ENCODE peak calls at places on chromosome 10, in nine cellular contexts. One of them, this sample, is unnamed.

GRCh38 chr10:60943372-60944158 is 420 bp downstream of the RHOBTB1 start:
- DNase-seq in ovary: peak; percentile 86
- DNase-seq in upper lobe of right lung: peak; percentile 87
- DNase-seq in GM06990: peak; percentile 9
- DNase-seq in psoas muscle: peak; percentile 68
- DNase-seq in uterus: peak; percentile 78
- DNase-seq in hepatocyte: peak; percentile 81
- DNase-seq in heart left ventricle: peak; percentile 78
- DNase-seq in CD4-positive, CD25-positive, alpha-beta regulatory T cell: no peak
- DNase-seq in this sample: peak; percentile 10

GRCh38 chr10:117370205-117370604 is 5.0 kb downstream of the PDZD8 start:
- DNase-seq in CD4-positive, CD25-positive, alpha-beta regulatory T cell: no peak
- DNase-seq in heart left ventricle: no peak
- DNase-seq in psoas muscle: no peak
- DNase-seq in hepatocyte: no peak
- DNase-seq in upper lobe of right lung: no peak
- DNase-seq in uterus: no peak
- DNase-seq in ovary: no peak
- DNase-seq in GM06990: no peak
- DNase-seq in this sample: no peak

GRCh38 chr10:61888744-61889143 is 12.8 kb upstream of the ARID5B start:
- DNase-seq in ovary: no peak
- DNase-seq in CD4-positive, CD25-positive, alpha-beta regulatory T cell: no peak
- DNase-seq in GM06990: no peak
- DNase-seq in upper lobe of right lung: no peak
- DNase-seq in hepatocyte: no peak
- DNase-seq in uterus: no peak
- DNase-seq in heart left ventricle: no peak
- DNase-seq in psoas muscle: no peak
- DNase-seq in this sample: no peak

GRCh38 chr10:101080933-101081546 is 19.3 kb downstream of the KAZALD1 start:
- DNase-seq in upper lobe of right lung: no peak
- DNase-seq in hepatocyte: peak; percentile 49
- DNase-seq in GM06990: no peak
- DNase-seq in uterus: no peak
- DNase-seq in ovary: no peak
- DNase-seq in CD4-positive, CD25-positive, alpha-beta regulatory T cell: no peak
- DNase-seq in heart left ventricle: no peak
- DNase-seq in psoas muscle: no peak
- DNase-seq in this sample: no peak

GRCh38 chr10:73117976-73118743 is 7.9 kb downstream of the NUDT13 start:
- DNase-seq in GM06990: peak; percentile 67
- DNase-seq in CD4-positive, CD25-positive, alpha-beta regulatory T cell: no peak
- DNase-seq in upper lobe of right lung: no peak
- DNase-seq in heart left ventricle: no peak
- DNase-seq in psoas muscle: no peak
- DNase-seq in uterus: no peak
- DNase-seq in ovary: no peak
- DNase-seq in hepatocyte: peak; percentile 25
- DNase-seq in this sample: no peak

GRCh38 chr10:8380833-8381491 is 326.5 kb downstream of the GATA3 start:
- DNase-seq in upper lobe of right lung: no peak
- DNase-seq in GM06990: no peak
- DNase-seq in hepatocyte: no peak
- DNase-seq in CD4-positive, CD25-positive, alpha-beta regulatory T cell: no peak
- DNase-seq in psoas muscle: no peak
- DNase-seq in heart left ventricle: no peak
- DNase-seq in ovary: no peak
- DNase-seq in uterus: no peak
- DNase-seq in this sample: no peak

GRCh38 chr10:22321156-22321711 is 335 bp downstream of the BMI1 start:
- DNase-seq in CD4-positive, CD25-positive, alpha-beta regulatory T cell: peak; percentile 64
- DNase-seq in GM06990: peak; percentile 85
- DNase-seq in hepatocyte: peak; percentile 84
- DNase-seq in heart left ventricle: peak; percentile 69
- DNase-seq in psoas muscle: peak; percentile 73
- DNase-seq in uterus: peak; percentile 61
- DNase-seq in upper lobe of right lung: peak; percentile 87
- DNase-seq in ovary: peak; percentile 75
- DNase-seq in this sample: no peak

GRCh38 chr10:114735946-114736345 is 77.9 kb upstream of the ABLIM1 start:
- DNase-seq in psoas muscle: no peak
- DNase-seq in upper lobe of right lung: no peak
- DNase-seq in uterus: no peak
- DNase-seq in GM06990: no peak
- DNase-seq in ovary: no peak
- DNase-seq in CD4-positive, CD25-positive, alpha-beta regulatory T cell: no peak
- DNase-seq in heart left ventricle: no peak
- DNase-seq in hepatocyte: no peak
- DNase-seq in this sample: no peak

GRCh38 chr10:74114041-74114448 is 36.6 kb downstream of the AP3M1 start:
- DNase-seq in upper lobe of right lung: no peak
- DNase-seq in psoas muscle: no peak
- DNase-seq in uterus: no peak
- DNase-seq in heart left ventricle: peak; percentile 19
- DNase-seq in ovary: no peak
- DNase-seq in hepatocyte: no peak
- DNase-seq in CD4-positive, CD25-positive, alpha-beta regulatory T cell: no peak
- DNase-seq in GM06990: no peak
- DNase-seq in this sample: no peak

GRCh38 chr10:63128443-63128842 is 4.7 kb upstream of the NRBF2 start:
- DNase-seq in ovary: no peak
- DNase-seq in uterus: no peak
- DNase-seq in hepatocyte: no peak
- DNase-seq in heart left ventricle: no peak
- DNase-seq in upper lobe of right lung: no peak
- DNase-seq in GM06990: no peak
- DNase-seq in psoas muscle: no peak
- DNase-seq in CD4-positive, CD25-positive, alpha-beta regulatory T cell: no peak
- DNase-seq in this sample: no peak

GRCh38 chr10:125783408-125783807 is 7.8 kb upstream of the MMP21 start:
- DNase-seq in heart left ventricle: no peak
- DNase-seq in upper lobe of right lung: no peak
- DNase-seq in hepatocyte: no peak
- DNase-seq in psoas muscle: no peak
- DNase-seq in GM06990: no peak
- DNase-seq in uterus: no peak
- DNase-seq in ovary: no peak
- DNase-seq in CD4-positive, CD25-positive, alpha-beta regulatory T cell: no peak
- DNase-seq in this sample: no peak

GRCh38 chr10:112471878-112472487 is 25.0 kb downstream of the VTI1A start:
- DNase-seq in uterus: no peak
- DNase-seq in hepatocyte: peak; percentile 58
- DNase-seq in GM06990: no peak
- DNase-seq in ovary: no peak
- DNase-seq in heart left ventricle: no peak
- DNase-seq in CD4-positive, CD25-positive, alpha-beta regulatory T cell: peak; percentile 68
- DNase-seq in upper lobe of right lung: no peak
- DNase-seq in psoas muscle: no peak
- DNase-seq in this sample: no peak

GRCh38 chr10:517236-517635 is 172.2 kb downstream of the DIP2C start:
- DNase-seq in psoas muscle: no peak
- DNase-seq in hepatocyte: no peak
- DNase-seq in upper lobe of right lung: no peak
- DNase-seq in CD4-positive, CD25-positive, alpha-beta regulatory T cell: no peak
- DNase-seq in ovary: no peak
- DNase-seq in heart left ventricle: no peak
- DNase-seq in GM06990: no peak
- DNase-seq in uterus: no peak
- DNase-seq in this sample: no peak

GRCh38 chr10:411597-411996 is 276.3 kb downstream of the ZMYND11 start:
- DNase-seq in ovary: no peak
- DNase-seq in psoas muscle: no peak
- DNase-seq in uterus: no peak
- DNase-seq in heart left ventricle: no peak
- DNase-seq in CD4-positive, CD25-positive, alpha-beta regulatory T cell: no peak
- DNase-seq in upper lobe of right lung: no peak
- DNase-seq in GM06990: no peak
- DNase-seq in hepatocyte: no peak
- DNase-seq in this sample: no peak

GRCh38 chr10:6423413-6424170 is 156.5 kb downstream of the PRKCQ start:
- DNase-seq in psoas muscle: no peak
- DNase-seq in heart left ventricle: no peak
- DNase-seq in uterus: no peak
- DNase-seq in GM06990: no peak
- DNase-seq in CD4-positive, CD25-positive, alpha-beta regulatory T cell: no peak
- DNase-seq in upper lobe of right lung: no peak
- DNase-seq in hepatocyte: no peak
- DNase-seq in ovary: no peak
- DNase-seq in this sample: no peak

GRCh38 chr10:5297466-5297865 is 67.3 kb upstream of the UCN3 start:
- DNase-seq in uterus: no peak
- DNase-seq in ovary: no peak
- DNase-seq in GM06990: no peak
- DNase-seq in hepatocyte: no peak
- DNase-seq in psoas muscle: peak; percentile 30
- DNase-seq in heart left ventricle: peak; percentile 31
- DNase-seq in CD4-positive, CD25-positive, alpha-beta regulatory T cell: peak; percentile 91
- DNase-seq in upper lobe of right lung: peak; percentile 76
- DNase-seq in this sample: no peak

GRCh38 chr10:80405636-80406035 is 2.7 kb upstream of the PRXL2A start:
- DNase-seq in ovary: no peak
- DNase-seq in hepatocyte: no peak
- DNase-seq in psoas muscle: no peak
- DNase-seq in heart left ventricle: peak; percentile 21
- DNase-seq in GM06990: no peak
- DNase-seq in upper lobe of right lung: no peak
- DNase-seq in CD4-positive, CD25-positive, alpha-beta regulatory T cell: no peak
- DNase-seq in uterus: no peak
- DNase-seq in this sample: no peak

GRCh38 chr10:35554461-35555056 is 50.6 kb upstream of the GJD4 start:
- DNase-seq in hepatocyte: no peak
- DNase-seq in upper lobe of right lung: no peak
- DNase-seq in uterus: no peak
- DNase-seq in CD4-positive, CD25-positive, alpha-beta regulatory T cell: no peak
- DNase-seq in psoas muscle: no peak
- DNase-seq in GM06990: no peak
- DNase-seq in heart left ventricle: no peak
- DNase-seq in ovary: no peak
- DNase-seq in this sample: no peak

DNA sequence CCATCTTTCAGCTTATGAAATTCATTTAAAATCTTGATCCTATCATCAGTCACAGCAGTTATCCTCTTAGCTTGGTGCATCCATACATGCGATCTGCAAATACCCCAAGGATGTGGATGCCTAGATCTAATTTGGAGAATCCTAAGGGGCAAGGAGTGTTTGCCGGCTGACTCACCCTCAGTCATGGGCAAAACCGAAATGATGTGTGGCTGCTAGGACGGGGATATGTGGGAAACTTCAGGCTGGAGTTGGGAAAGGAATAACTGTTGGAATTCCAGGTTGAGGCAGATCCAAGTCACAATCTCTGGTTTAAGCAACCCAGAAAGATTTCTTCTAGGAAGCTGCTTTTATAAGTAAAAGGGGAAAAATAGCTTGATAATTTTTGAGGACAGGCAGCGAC is 19.7 kb upstream of the GOT1 start:
- DNase-seq in CD4-positive, CD25-positive, alpha-beta regulatory T cell: no peak
- DNase-seq in ovary: no peak
- DNase-seq in heart left ventricle: no peak
- DNase-seq in GM06990: no peak
- DNase-seq in uterus: no peak
- DNase-seq in psoas muscle: no peak
- DNase-seq in hepatocyte: no peak
- DNase-seq in upper lobe of right lung: no peak
- DNase-seq in this sample: no peak
- H3K27me3 ChIP-seq in CD4-positive, CD25-positive, alpha-beta regulatory T cell: peaks cover 31% of the 10 kb centered on the region
- H3K27me3 ChIP-seq in ovary: no peaks in the 10 kb centered on the region
- H3K27me3 ChIP-seq in heart left ventricle: peaks cover 4% of the 10 kb centered on the region
- H3K27me3 ChIP-seq in GM06990: no peaks in the 10 kb centered on the region
- H3K27me3 ChIP-seq in uterus: no peaks in the 10 kb centered on the region
- H3K27me3 ChIP-seq in psoas muscle: no peaks in the 10 kb centered on the region
- H3K27me3 ChIP-seq in hepatocyte: peaks cover 55% of the 10 kb centered on the region
- H3K27me3 ChIP-seq in upper lobe of right lung: peaks cover 19% of the 10 kb centered on the region
- H3K27me3 ChIP-seq in this sample: no peaks in the 10 kb centered on the region

GRCh38 chr10:92696606-92697383 is 7.0 kb downstream of the HHEX start:
- DNase-seq in CD4-positive, CD25-positive, alpha-beta regulatory T cell: no peak
- DNase-seq in heart left ventricle: no peak
- DNase-seq in uterus: no peak
- DNase-seq in hepatocyte: no peak
- DNase-seq in psoas muscle: no peak
- DNase-seq in upper lobe of right lung: no peak
- DNase-seq in GM06990: no peak
- DNase-seq in ovary: no peak
- DNase-seq in this sample: no peak
- H3K27me3 ChIP-seq in CD4-positive, CD25-positive, alpha-beta regulatory T cell: peaks cover 43% of the 10 kb centered on the region
- H3K27me3 ChIP-seq in heart left ventricle: peaks cover 38% of the 10 kb centered on the region
- H3K27me3 ChIP-seq in uterus: no peaks in the 10 kb centered on the region
- H3K27me3 ChIP-seq in hepatocyte: peaks cover 74% of the 10 kb centered on the region
- H3K27me3 ChIP-seq in psoas muscle: peaks cover 13% of the 10 kb centered on the region
- H3K27me3 ChIP-seq in upper lobe of right lung: peaks cover under 1% of the 10 kb centered on the region
- H3K27me3 ChIP-seq in GM06990: peaks cover 2% of the 10 kb centered on the region
- H3K27me3 ChIP-seq in ovary: no peaks in the 10 kb centered on the region
- H3K27me3 ChIP-seq in this sample: no peaks in the 10 kb centered on the region

DNA sequence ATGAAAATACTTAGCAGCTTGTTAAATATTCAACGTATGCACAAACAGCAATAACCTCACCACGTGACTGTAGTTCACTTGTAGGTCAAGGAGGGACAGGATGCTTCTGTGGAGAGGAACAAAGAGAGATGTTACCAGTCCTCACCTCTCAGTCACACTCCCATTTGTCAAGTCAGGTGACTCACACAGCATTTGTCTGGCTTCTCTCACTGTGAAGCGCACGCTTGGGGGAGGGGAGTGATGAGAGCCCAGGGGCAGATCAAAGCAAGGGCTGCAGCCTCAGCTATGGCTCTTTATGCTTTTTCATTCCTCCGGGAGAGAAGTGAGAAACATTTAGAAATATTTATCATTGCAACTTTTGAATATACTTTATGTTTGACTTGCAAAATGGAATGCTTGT is 2.9 kb upstream of the RBM20 start:
- DNase-seq in CD4-positive, CD25-positive, alpha-beta regulatory T cell: peak; percentile 67
- DNase-seq in psoas muscle: peak; percentile 41
- DNase-seq in upper lobe of right lung: no peak
- DNase-seq in heart left ventricle: peak; percentile 67
- DNase-seq in uterus: no peak
- DNase-seq in hepatocyte: peak; percentile 68
- DNase-seq in ovary: no peak
- DNase-seq in GM06990: no peak
- DNase-seq in this sample: no peak
- H3K27me3 ChIP-seq in CD4-positive, CD25-positive, alpha-beta regulatory T cell: peaks cover 32% of the 10 kb centered on the region
- H3K27me3 ChIP-seq in psoas muscle: no peaks in the 10 kb centered on the region
- H3K27me3 ChIP-seq in upper lobe of right lung: peaks cover 60% of the 10 kb centered on the region
- H3K27me3 ChIP-seq in heart left ventricle: peaks cover 20% of the 10 kb centered on the region
- H3K27me3 ChIP-seq in uterus: peaks cover 3% of the 10 kb centered on the region
- H3K27me3 ChIP-seq in hepatocyte: peaks cover 41% of the 10 kb centered on the region
- H3K27me3 ChIP-seq in ovary: no peaks in the 10 kb centered on the region
- H3K27me3 ChIP-seq in GM06990: no peaks in the 10 kb centered on the region
- H3K27me3 ChIP-seq in this sample: no peaks in the 10 kb centered on the region

DNA sequence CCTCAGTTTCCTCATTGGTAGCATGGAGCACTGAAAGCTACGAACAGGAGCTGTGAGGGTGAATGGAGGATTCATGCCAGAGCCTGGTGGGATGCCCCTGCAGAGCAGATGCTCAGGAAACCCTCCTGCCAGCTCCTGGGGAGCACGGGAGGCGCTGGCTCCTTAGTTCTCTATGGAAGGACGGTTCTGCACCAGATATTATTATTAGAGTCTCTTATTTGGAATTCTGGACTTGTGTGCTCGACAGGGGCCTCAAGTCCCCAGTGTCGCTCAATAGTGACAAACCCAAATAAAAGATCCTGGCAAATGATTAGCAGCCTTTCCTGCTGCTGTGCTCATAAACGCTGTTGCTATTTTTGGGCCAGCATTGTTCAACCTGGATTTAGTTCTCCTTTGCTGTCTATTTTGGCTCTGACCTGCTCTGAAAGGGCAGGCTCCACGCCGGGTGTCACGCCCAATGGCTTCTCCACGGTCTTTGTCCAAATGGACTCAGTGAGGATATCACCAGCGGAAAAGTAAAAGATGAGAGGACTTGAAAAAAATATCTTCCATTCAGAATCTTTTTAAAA is 23.0 kb upstream of the KLF6 start:
- DNase-seq in uterus: no peak
- DNase-seq in ovary: no peak
- DNase-seq in hepatocyte: peak; percentile 52
- DNase-seq in GM06990: no peak
- DNase-seq in upper lobe of right lung: no peak
- DNase-seq in CD4-positive, CD25-positive, alpha-beta regulatory T cell: no peak
- DNase-seq in heart left ventricle: peak; percentile 69
- DNase-seq in psoas muscle: no peak
- DNase-seq in this sample: no peak
- H3K27me3 ChIP-seq in uterus: no peaks in the 10 kb centered on the region
- H3K27me3 ChIP-seq in ovary: no peaks in the 10 kb centered on the region
- H3K27me3 ChIP-seq in hepatocyte: no peaks in the 10 kb centered on the region
- H3K27me3 ChIP-seq in GM06990: no peaks in the 10 kb centered on the region
- H3K27me3 ChIP-seq in upper lobe of right lung: no peaks in the 10 kb centered on the region
- H3K27me3 ChIP-seq in CD4-positive, CD25-positive, alpha-beta regulatory T cell: no peaks in the 10 kb centered on the region
- H3K27me3 ChIP-seq in heart left ventricle: no peaks in the 10 kb centered on the region
- H3K27me3 ChIP-seq in psoas muscle: no peaks in the 10 kb centered on the region
- H3K27me3 ChIP-seq in this sample: no peaks in the 10 kb centered on the region

This sample was measured in thoracic aorta.